ENCODE peak calls at places on chromosomes 7 and 10, in eight cellular contexts. Y is suprapubic skin, D is vagina, M is HCT116, P is esophagus squamous epithelium, O is thyroid gland, R is H54, B is heart left ventricle. L is an unnamed sample.

GRCh38 chr7:110177463-110177862 is 913.5 kb upstream of the LRRN3 start:
- DNase-seq in D (no peak), P (no peak), B (no peak), M (no peak), R (no peak), O (no peak), Y (no peak), L (no peak)

GRCh38 chr7:115008465-115009114 is 86.7 kb downstream of the MDFIC start:
- DNase-seq in Y (no peak), B (peak), M (no peak), R (no peak), O (peak), D (peak), P (no peak), L (no peak)

GRCh38 chr10:128178319-128178937 is 52.2 kb upstream of the MKI67 start:
- DNase-seq in M (peak), Y (no peak), P (no peak), B (no peak), R (no peak), D (no peak), O (peak), L (no peak)

GRCh38 chr7:107173691-107174406 is 5.0 kb downstream of the HBP1 start:
- DNase-seq in O (no peak), R (no peak), Y (no peak), D (no peak), M (no peak), P (no peak), B (no peak), L (no peak)

GRCh38 chr7:127809285-127809702 is 157.3 kb downstream of the SND1 start:
- DNase-seq in B (no peak), M (no peak), R (peak), O (no peak), Y (no peak), D (no peak), P (no peak), L (no peak)

GRCh38 chr7:21966271-21966670 is 20.6 kb upstream of the CDCA7L start:
- DNase-seq in B (no peak), R (no peak), P (no peak), O (no peak), Y (no peak), M (no peak), D (no peak), L (no peak)

GRCh38 chr10:129586897-129587443 is 119.9 kb downstream of the MGMT start:
- DNase-seq in D (no peak), P (no peak), B (no peak), Y (no peak), O (no peak), M (no peak), R (no peak), L (no peak)

GRCh38 chr7:108308913-108309312 is 147.3 kb downstream of the NRCAM start:
- DNase-seq in Y (no peak), D (no peak), R (no peak), P (no peak), M (no peak), O (peak), B (no peak), L (no peak)

GRCh38 chr10:93106631-93107072 is 33.0 kb downstream of the CYP26A1 start:
- DNase-seq in R (no peak), M (no peak), Y (no peak), O (no peak), B (no peak), D (peak), P (no peak), L (no peak)

GRCh38 chr10:132306951-132307751 is 599 bp downstream of the STK32C start:
- DNase-seq in M (no peak), P (no peak), B (peak), D (no peak), R (no peak), Y (peak), O (peak), L (peak)

GRCh38 chr7:27316311-27316710 is 73.7 kb downstream of the EVX1 start:
- DNase-seq in R (no peak), M (no peak), P (no peak), D (no peak), O (no peak), B (no peak), Y (no peak), L (no peak)

GRCh38 chr7:148337166-148337565 is 253.4 kb upstream of the C7orf33 start:
- DNase-seq in B (no peak), R (no peak), Y (no peak), P (no peak), M (no peak), O (no peak), D (no peak), L (no peak)

GRCh38 chr7:74658171-74659004 is 870 bp downstream of the GTF2I start:
- DNase-seq in P (peak), R (peak), Y (peak), M (peak), B (peak), D (no peak), O (peak), L (peak)
- TF ChIP-seq POLR2A in P (no peak), R (peak), Y (no peak), M (no peak), B (no peak), D (peak), O (peak), L (no peak)

GRCh38 chr10:69684981-69685353 is 54.9 kb downstream of the FAM241B start:
- DNase-seq in M (no peak), Y (no peak), B (no peak), R (no peak), O (peak), D (no peak), P (no peak), L (no peak)

GRCh38 chr10:69685802-69686585 is 55.9 kb downstream of the FAM241B start:
- DNase-seq in Y (no peak), R (no peak), P (no peak), B (peak), M (no peak), O (peak), D (no peak), L (peak)

GRCh38 chr10:69685426-69685801 is 55.4 kb downstream of the FAM241B start:
- DNase-seq in O (peak), Y (no peak), D (no peak), M (no peak), P (no peak), B (no peak), R (no peak), L (no peak)

GRCh38 chr10:69682955-69683474 is 53.0 kb downstream of the FAM241B start:
- DNase-seq in Y (no peak), P (no peak), M (no peak), O (no peak), B (no peak), D (no peak), R (no peak), L (no peak)

GRCh38 chr10:69684020-69684980 is 54.3 kb downstream of the FAM241B start:
- DNase-seq in Y (peak), M (no peak), R (no peak), D (no peak), B (peak), P (no peak), O (peak), L (peak)
- TF ChIP-seq POLR2A in Y (no peak), M (no peak), R (no peak), D (no peak), B (no peak), P (no peak), O (no peak), L (no peak)

GRCh38 chr10:91910467-91910866 is 1.2 kb upstream of the FGFBP3 start:
- DNase-seq in M (no peak), R (no peak), Y (no peak), B (no peak), D (no peak), P (no peak), O (no peak), L (no peak)

GRCh38 chr10:91907033-91907594 is 2.2 kb downstream of the FGFBP3 start:
- DNase-seq in D (no peak), Y (no peak), P (no peak), R (no peak), B (no peak), O (no peak), M (no peak), L (no peak)

GRCh38 chr10:91907914-91908357 is 1.4 kb downstream of the FGFBP3 start:
- DNase-seq in R (no peak), D (no peak), P (no peak), O (no peak), M (no peak), B (no peak), Y (no peak), L (no peak)

GRCh38 chr10:91909178-91909677 is at the start of gene FGFBP3:
- DNase-seq in Y (no peak), P (no peak), D (no peak), M (peak), O (peak), R (no peak), B (peak), L (no peak)

DNA sequence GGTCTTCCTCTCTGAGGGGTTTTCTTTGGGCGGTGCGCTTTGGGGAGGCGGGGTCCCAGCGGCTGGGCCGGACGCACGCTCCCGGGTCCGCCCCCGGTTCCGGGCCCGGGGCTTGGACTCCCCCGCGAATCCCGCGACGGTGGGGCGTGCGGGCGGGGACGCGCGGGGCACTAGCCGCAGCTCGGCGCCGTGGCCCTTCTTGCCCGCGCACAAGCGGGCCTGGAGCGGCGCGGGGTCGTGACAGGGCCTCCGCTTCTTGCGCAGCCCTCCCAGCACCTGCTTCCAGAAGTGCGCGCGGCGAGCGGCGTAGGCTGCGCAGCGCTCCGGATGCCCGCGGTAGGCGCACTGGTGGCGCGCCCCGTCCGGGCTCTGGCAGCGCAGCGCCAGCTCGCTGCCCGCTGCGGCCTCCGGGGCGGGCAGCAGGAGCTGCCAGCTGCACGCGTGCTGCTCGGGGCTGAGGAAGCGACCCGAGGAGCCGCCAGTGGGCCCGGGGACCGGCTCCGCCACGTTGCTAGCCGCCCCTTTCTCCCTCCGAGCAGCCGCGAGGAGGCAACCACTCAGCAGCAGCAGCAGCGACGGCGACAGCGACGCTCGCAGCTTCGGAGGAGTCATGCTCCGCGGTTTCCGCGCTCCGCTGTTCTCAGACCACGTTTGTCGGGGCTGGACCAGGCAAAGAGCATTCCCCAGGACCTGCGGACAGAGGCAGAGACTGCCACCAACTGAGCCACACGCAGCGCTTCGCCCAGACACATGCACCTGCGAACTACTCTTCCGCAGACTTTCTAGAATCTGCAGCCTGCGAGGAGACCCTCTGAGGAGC is 718 bp downstream of the FGFBP3 start:
- DNase-seq in B (peak), M (peak), O (peak), D (no peak), Y (peak), P (peak), R (peak), L (peak)
- TF ChIP-seq POLR2A in B (no peak), M (no peak), O (peak), D (no peak), Y (no peak), P (no peak), R (peak), L (no peak)

GRCh38 chr7:90596745-90597526 is 815 bp downstream of the CDK14 start:
- DNase-seq in O (peak), D (no peak), R (peak), B (no peak), P (no peak), M (no peak), Y (no peak), L (no peak)
- TF ChIP-seq POLR2A in O (peak), D (no peak), R (no peak), B (no peak), P (no peak), M (no peak), Y (no peak), L (no peak)

GRCh38 chr7:1532456-1533254 is 2.2 kb downstream of the MAFK start:
- DNase-seq in D (no peak), O (peak), M (peak), Y (peak), B (peak), P (no peak), R (peak), L (peak)
- TF ChIP-seq POLR2A in D (peak), O (peak), M (no peak), Y (peak), B (no peak), P (no peak), R (peak), L (peak)

DNA sequence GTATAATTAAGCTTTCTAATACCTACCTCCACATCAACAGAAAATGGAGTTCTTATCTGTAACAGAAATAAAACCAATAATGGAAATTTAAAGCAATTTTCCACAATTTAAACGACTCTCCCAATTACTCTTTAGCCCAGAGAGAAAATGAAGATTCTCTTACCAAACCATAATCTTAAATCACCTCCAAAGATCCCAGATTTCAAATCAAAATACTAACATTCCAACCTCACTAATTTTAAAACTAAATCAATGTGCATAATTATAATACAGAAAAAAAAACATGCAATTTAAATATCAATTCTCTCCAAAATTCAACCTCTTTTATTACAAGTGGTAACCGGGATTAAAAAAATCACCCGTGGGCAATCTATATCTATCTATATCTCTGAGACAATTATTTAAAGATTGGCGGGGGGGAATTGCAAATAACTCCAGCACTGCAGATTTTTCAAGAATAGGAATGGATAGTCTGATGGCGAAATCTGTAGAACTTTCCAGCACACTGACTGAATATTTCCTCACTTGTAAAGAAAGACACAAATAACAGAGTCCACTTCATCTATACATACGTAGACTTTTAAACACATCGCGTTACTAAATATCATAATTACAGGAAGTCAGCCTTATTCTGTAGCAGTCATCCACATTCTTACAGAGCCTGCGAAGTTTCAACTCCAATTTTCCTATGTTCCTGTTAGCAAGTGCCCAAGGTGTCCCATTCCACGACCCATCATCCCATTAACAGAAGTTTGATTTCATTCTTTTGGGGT is 1.3 kb downstream of the HERC4 start:
- DNase-seq in D (no peak), P (no peak), O (no peak), B (no peak), Y (no peak), R (no peak), M (no peak), L (no peak)
- TF ChIP-seq POLR2A in D (no peak), P (no peak), O (no peak), B (no peak), Y (no peak), R (no peak), M (no peak), L (no peak)

L was measured in stomach.